ENCODE peak calls at places on chromosomes 4 and X, in seven cellular contexts. One of them, this sample, is unnamed.

GRCh38 chr4:38757945-38758344 is 24.8 kb downstream of the TLR10 start:
- DNase-seq in activated CD4-positive, alpha-beta T cell treated with anti-CD3 and anti-CD28 coated beads for 36 hours: peak
- DNase-seq in glutamatergic neuron: no peak
- DNase-seq in AML-193: no peak
- DNase-seq in GDM1: no peak
- DNase-seq in M059J: peak
- DNase-seq in esophagus squamous epithelium: no peak
- DNase-seq in this sample: no peak

GRCh38 chr4:48112017-48112667 is 21.9 kb downstream of the TXK start:
- DNase-seq in esophagus squamous epithelium: no peak
- DNase-seq in GDM1: no peak
- DNase-seq in activated CD4-positive, alpha-beta T cell treated with anti-CD3 and anti-CD28 coated beads for 36 hours: peak
- DNase-seq in M059J: peak
- DNase-seq in AML-193: no peak
- DNase-seq in glutamatergic neuron: no peak
- DNase-seq in this sample: no peak

GRCh38 chrX:71669492-71669891 is 2.1 kb downstream of the LOC101059915 start:
- DNase-seq in activated CD4-positive, alpha-beta T cell treated with anti-CD3 and anti-CD28 coated beads for 36 hours: no peak
- DNase-seq in glutamatergic neuron: no peak
- DNase-seq in esophagus squamous epithelium: no peak
- DNase-seq in AML-193: no peak
- DNase-seq in GDM1: no peak
- DNase-seq in M059J: no peak
- DNase-seq in this sample: no peak

GRCh38 chrX:138745215-138745614 is 33.7 kb upstream of the FGF13 start:
- DNase-seq in M059J: peak
- DNase-seq in AML-193: no peak
- DNase-seq in esophagus squamous epithelium: no peak
- DNase-seq in activated CD4-positive, alpha-beta T cell treated with anti-CD3 and anti-CD28 coated beads for 36 hours: peak
- DNase-seq in GDM1: peak
- DNase-seq in glutamatergic neuron: no peak
- DNase-seq in this sample: no peak

GRCh38 chrX:31127716-31128115 is 55.9 kb upstream of the FTHL17 start:
- DNase-seq in activated CD4-positive, alpha-beta T cell treated with anti-CD3 and anti-CD28 coated beads for 36 hours: no peak
- DNase-seq in GDM1: no peak
- DNase-seq in M059J: no peak
- DNase-seq in glutamatergic neuron: no peak
- DNase-seq in AML-193: no peak
- DNase-seq in esophagus squamous epithelium: no peak
- DNase-seq in this sample: no peak

GRCh38 chr4:38958453-38958852 is 73.8 kb downstream of the TMEM156 start:
- DNase-seq in GDM1: peak
- DNase-seq in M059J: no peak
- DNase-seq in activated CD4-positive, alpha-beta T cell treated with anti-CD3 and anti-CD28 coated beads for 36 hours: no peak
- DNase-seq in AML-193: no peak
- DNase-seq in esophagus squamous epithelium: no peak
- DNase-seq in glutamatergic neuron: no peak
- DNase-seq in this sample: no peak

GRCh38 chr4:84530449-84530848 is 31.4 kb upstream of the NKX6-1 start:
- DNase-seq in activated CD4-positive, alpha-beta T cell treated with anti-CD3 and anti-CD28 coated beads for 36 hours: no peak
- DNase-seq in M059J: peak
- DNase-seq in AML-193: no peak
- DNase-seq in glutamatergic neuron: no peak
- DNase-seq in GDM1: no peak
- DNase-seq in esophagus squamous epithelium: no peak
- DNase-seq in this sample: no peak

GRCh38 chr4:186700746-186701145 is 22.9 kb downstream of the FAT1 start:
- DNase-seq in M059J: peak
- DNase-seq in AML-193: no peak
- DNase-seq in GDM1: no peak
- DNase-seq in glutamatergic neuron: no peak
- DNase-seq in esophagus squamous epithelium: no peak
- DNase-seq in activated CD4-positive, alpha-beta T cell treated with anti-CD3 and anti-CD28 coated beads for 36 hours: no peak
- DNase-seq in this sample: no peak

GRCh38 chr4:129358571-129358970 is 262.6 kb downstream of the C4orf33 start:
- DNase-seq in esophagus squamous epithelium: no peak
- DNase-seq in GDM1: no peak
- DNase-seq in M059J: peak
- DNase-seq in AML-193: no peak
- DNase-seq in glutamatergic neuron: no peak
- DNase-seq in activated CD4-positive, alpha-beta T cell treated with anti-CD3 and anti-CD28 coated beads for 36 hours: no peak
- DNase-seq in this sample: no peak

GRCh38 chr4:60396680-60397079 is 803.4 kb upstream of the ADGRL3 start:
- DNase-seq in M059J: no peak
- DNase-seq in GDM1: no peak
- DNase-seq in AML-193: no peak
- DNase-seq in glutamatergic neuron: no peak
- DNase-seq in esophagus squamous epithelium: no peak
- DNase-seq in activated CD4-positive, alpha-beta T cell treated with anti-CD3 and anti-CD28 coated beads for 36 hours: no peak
- DNase-seq in this sample: no peak

GRCh38 chrX:37454537-37455285 is 105.5 kb downstream of the PRRG1 start:
- DNase-seq in GDM1: no peak
- DNase-seq in esophagus squamous epithelium: no peak
- DNase-seq in glutamatergic neuron: no peak
- DNase-seq in M059J: peak
- DNase-seq in AML-193: no peak
- DNase-seq in activated CD4-positive, alpha-beta T cell treated with anti-CD3 and anti-CD28 coated beads for 36 hours: no peak
- DNase-seq in this sample: no peak

GRCh38 chrX:71107762-71108360 is 1.3 kb upstream of the CXorf65 start:
- DNase-seq in glutamatergic neuron: no peak
- DNase-seq in AML-193: peak
- DNase-seq in M059J: no peak
- DNase-seq in activated CD4-positive, alpha-beta T cell treated with anti-CD3 and anti-CD28 coated beads for 36 hours: peak
- DNase-seq in GDM1: peak
- DNase-seq in esophagus squamous epithelium: no peak
- DNase-seq in this sample: peak

GRCh38 chrX:118356154-118356701 is 10.3 kb downstream of the WDR44 start:
- DNase-seq in activated CD4-positive, alpha-beta T cell treated with anti-CD3 and anti-CD28 coated beads for 36 hours: no peak
- DNase-seq in glutamatergic neuron: no peak
- DNase-seq in AML-193: no peak
- DNase-seq in esophagus squamous epithelium: no peak
- DNase-seq in GDM1: no peak
- DNase-seq in M059J: peak
- DNase-seq in this sample: no peak

GRCh38 chr4:10160280-10160856 is 43.8 kb upstream of the WDR1 start:
- DNase-seq in activated CD4-positive, alpha-beta T cell treated with anti-CD3 and anti-CD28 coated beads for 36 hours: no peak
- DNase-seq in glutamatergic neuron: no peak
- DNase-seq in M059J: peak
- DNase-seq in GDM1: peak
- DNase-seq in esophagus squamous epithelium: no peak
- DNase-seq in AML-193: peak
- DNase-seq in this sample: no peak

GRCh38 chr4:83109480-83110221 is 4.9 kb downstream of the PLAC8 start:
- DNase-seq in activated CD4-positive, alpha-beta T cell treated with anti-CD3 and anti-CD28 coated beads for 36 hours: peak
- DNase-seq in GDM1: no peak
- DNase-seq in esophagus squamous epithelium: no peak
- DNase-seq in glutamatergic neuron: peak
- DNase-seq in AML-193: no peak
- DNase-seq in M059J: peak
- DNase-seq in this sample: no peak

GRCh38 chr4:1244978-1245471 is 3.9 kb downstream of the CTBP1 start:
- DNase-seq in glutamatergic neuron: no peak
- DNase-seq in esophagus squamous epithelium: no peak
- DNase-seq in GDM1: no peak
- DNase-seq in activated CD4-positive, alpha-beta T cell treated with anti-CD3 and anti-CD28 coated beads for 36 hours: no peak
- DNase-seq in M059J: no peak
- DNase-seq in AML-193: no peak
- DNase-seq in this sample: no peak

GRCh38 chr4:148692242-148692641 is 250.0 kb upstream of the NR3C2 start:
- DNase-seq in activated CD4-positive, alpha-beta T cell treated with anti-CD3 and anti-CD28 coated beads for 36 hours: no peak
- DNase-seq in esophagus squamous epithelium: no peak
- DNase-seq in AML-193: no peak
- DNase-seq in M059J: no peak
- DNase-seq in GDM1: no peak
- DNase-seq in glutamatergic neuron: no peak
- DNase-seq in this sample: no peak

GRCh38 chr4:164068392-164068791 is 573.9 kb downstream of the TMA16 start:
- DNase-seq in M059J: no peak
- DNase-seq in activated CD4-positive, alpha-beta T cell treated with anti-CD3 and anti-CD28 coated beads for 36 hours: no peak
- DNase-seq in GDM1: no peak
- DNase-seq in AML-193: no peak
- DNase-seq in glutamatergic neuron: no peak
- DNase-seq in esophagus squamous epithelium: no peak
- DNase-seq in this sample: no peak

GRCh38 chr4:62003695-62004094 is 803.6 kb downstream of the ADGRL3 start:
- DNase-seq in glutamatergic neuron: no peak
- DNase-seq in esophagus squamous epithelium: no peak
- DNase-seq in AML-193: no peak
- DNase-seq in GDM1: no peak
- DNase-seq in activated CD4-positive, alpha-beta T cell treated with anti-CD3 and anti-CD28 coated beads for 36 hours: no peak
- DNase-seq in M059J: no peak
- DNase-seq in this sample: no peak

GRCh38 chr4:16692493-16692892 is 206.0 kb downstream of the LDB2 start:
- DNase-seq in glutamatergic neuron: no peak
- DNase-seq in esophagus squamous epithelium: no peak
- DNase-seq in M059J: peak
- DNase-seq in GDM1: no peak
- DNase-seq in AML-193: no peak
- DNase-seq in activated CD4-positive, alpha-beta T cell treated with anti-CD3 and anti-CD28 coated beads for 36 hours: no peak
- DNase-seq in this sample: no peak

GRCh38 chr4:97498875-97499274 is 644.4 kb downstream of the STPG2 start:
- DNase-seq in activated CD4-positive, alpha-beta T cell treated with anti-CD3 and anti-CD28 coated beads for 36 hours: no peak
- DNase-seq in GDM1: no peak
- DNase-seq in AML-193: no peak
- DNase-seq in glutamatergic neuron: no peak
- DNase-seq in M059J: peak
- DNase-seq in esophagus squamous epithelium: no peak
- DNase-seq in this sample: no peak

GRCh38 chr4:155566241-155566823 is 100.3 kb upstream of the GUCY1A1 start:
- DNase-seq in AML-193: no peak
- DNase-seq in glutamatergic neuron: no peak
- DNase-seq in esophagus squamous epithelium: no peak
- DNase-seq in activated CD4-positive, alpha-beta T cell treated with anti-CD3 and anti-CD28 coated beads for 36 hours: no peak
- DNase-seq in M059J: peak
- DNase-seq in GDM1: no peak
- DNase-seq in this sample: no peak

GRCh38 chr4:31467781-31468180 is 747.6 kb downstream of the PCDH7 start:
- DNase-seq in AML-193: no peak
- DNase-seq in glutamatergic neuron: no peak
- DNase-seq in GDM1: no peak
- DNase-seq in activated CD4-positive, alpha-beta T cell treated with anti-CD3 and anti-CD28 coated beads for 36 hours: no peak
- DNase-seq in esophagus squamous epithelium: no peak
- DNase-seq in M059J: no peak
- DNase-seq in this sample: no peak

GRCh38 chr4:55561884-55562283 is 15.2 kb upstream of the CLOCK start:
- DNase-seq in GDM1: no peak
- DNase-seq in glutamatergic neuron: no peak
- DNase-seq in esophagus squamous epithelium: no peak
- DNase-seq in AML-193: no peak
- DNase-seq in activated CD4-positive, alpha-beta T cell treated with anti-CD3 and anti-CD28 coated beads for 36 hours: no peak
- DNase-seq in M059J: no peak
- DNase-seq in this sample: no peak

GRCh38 chrX:154091678-154092077 is 5.8 kb downstream of the MECP2 start:
- DNase-seq in GDM1: no peak
- DNase-seq in glutamatergic neuron: no peak
- DNase-seq in activated CD4-positive, alpha-beta T cell treated with anti-CD3 and anti-CD28 coated beads for 36 hours: peak
- DNase-seq in esophagus squamous epithelium: no peak
- DNase-seq in AML-193: no peak
- DNase-seq in M059J: no peak
- DNase-seq in this sample: no peak

GRCh38 chr4:39609454-39609911 is 29.2 kb downstream of the SMIM14 start:
- DNase-seq in GDM1: no peak
- DNase-seq in glutamatergic neuron: no peak
- DNase-seq in M059J: no peak
- DNase-seq in AML-193: no peak
- DNase-seq in activated CD4-positive, alpha-beta T cell treated with anti-CD3 and anti-CD28 coated beads for 36 hours: no peak
- DNase-seq in esophagus squamous epithelium: no peak
- DNase-seq in this sample: no peak

GRCh38 chr4:107877361-107877760 is 52.6 kb downstream of the SGMS2 start:
- DNase-seq in esophagus squamous epithelium: no peak
- DNase-seq in AML-193: no peak
- DNase-seq in GDM1: no peak
- DNase-seq in glutamatergic neuron: no peak
- DNase-seq in M059J: no peak
- DNase-seq in activated CD4-positive, alpha-beta T cell treated with anti-CD3 and anti-CD28 coated beads for 36 hours: no peak
- DNase-seq in this sample: no peak

GRCh38 chrX:64975491-64975890 is 759 bp downstream of the ZC4H2 start:
- DNase-seq in glutamatergic neuron: peak
- DNase-seq in activated CD4-positive, alpha-beta T cell treated with anti-CD3 and anti-CD28 coated beads for 36 hours: peak
- DNase-seq in M059J: peak
- DNase-seq in GDM1: no peak
- DNase-seq in AML-193: peak
- DNase-seq in esophagus squamous epithelium: no peak
- DNase-seq in this sample: no peak

GRCh38 chr4:122012735-122013134 is 60.9 kb upstream of the TRPC3 start:
- DNase-seq in glutamatergic neuron: no peak
- DNase-seq in activated CD4-positive, alpha-beta T cell treated with anti-CD3 and anti-CD28 coated beads for 36 hours: no peak
- DNase-seq in esophagus squamous epithelium: no peak
- DNase-seq in GDM1: no peak
- DNase-seq in M059J: no peak
- DNase-seq in AML-193: no peak
- DNase-seq in this sample: no peak

GRCh38 chr4:53478671-53479456 is 101.4 kb downstream of the FIP1L1 start:
- DNase-seq in esophagus squamous epithelium: no peak
- DNase-seq in AML-193: no peak
- DNase-seq in activated CD4-positive, alpha-beta T cell treated with anti-CD3 and anti-CD28 coated beads for 36 hours: no peak
- DNase-seq in M059J: peak
- DNase-seq in glutamatergic neuron: no peak
- DNase-seq in GDM1: no peak
- DNase-seq in this sample: no peak

GRCh38 chr4:114296126-114296525 is 302.5 kb upstream of the UGT8 start:
- DNase-seq in esophagus squamous epithelium: no peak
- DNase-seq in glutamatergic neuron: no peak
- DNase-seq in M059J: no peak
- DNase-seq in activated CD4-positive, alpha-beta T cell treated with anti-CD3 and anti-CD28 coated beads for 36 hours: no peak
- DNase-seq in AML-193: no peak
- DNase-seq in GDM1: no peak
- DNase-seq in this sample: no peak

GRCh38 chr4:7302781-7303180 is 110.4 kb downstream of the SORCS2 start:
- DNase-seq in esophagus squamous epithelium: no peak
- DNase-seq in GDM1: no peak
- DNase-seq in AML-193: no peak
- DNase-seq in M059J: no peak
- DNase-seq in activated CD4-positive, alpha-beta T cell treated with anti-CD3 and anti-CD28 coated beads for 36 hours: no peak
- DNase-seq in glutamatergic neuron: no peak
- DNase-seq in this sample: no peak

GRCh38 chr4:38241541-38241940 is 281.3 kb downstream of the PTTG2 start:
- DNase-seq in glutamatergic neuron: no peak
- DNase-seq in esophagus squamous epithelium: no peak
- DNase-seq in M059J: peak
- DNase-seq in activated CD4-positive, alpha-beta T cell treated with anti-CD3 and anti-CD28 coated beads for 36 hours: no peak
- DNase-seq in GDM1: no peak
- DNase-seq in AML-193: no peak
- DNase-seq in this sample: no peak

GRCh38 chr4:111773858-111774257 is 371.4 kb upstream of the FAM241A start:
- DNase-seq in glutamatergic neuron: no peak
- DNase-seq in AML-193: no peak
- DNase-seq in activated CD4-positive, alpha-beta T cell treated with anti-CD3 and anti-CD28 coated beads for 36 hours: no peak
- DNase-seq in M059J: no peak
- DNase-seq in GDM1: no peak
- DNase-seq in esophagus squamous epithelium: no peak
- DNase-seq in this sample: no peak

GRCh38 chrX:45851434-45851991 is 650.8 kb upstream of the DIPK2B start:
- DNase-seq in glutamatergic neuron: peak
- DNase-seq in GDM1: peak
- DNase-seq in AML-193: peak
- DNase-seq in esophagus squamous epithelium: no peak
- DNase-seq in activated CD4-positive, alpha-beta T cell treated with anti-CD3 and anti-CD28 coated beads for 36 hours: peak
- DNase-seq in M059J: peak
- DNase-seq in this sample: no peak